ENCODE peak calls at places on chromosome 6, in four cellular contexts. M is neural crest cell, E is cardiac muscle cell, N is H4. Q is an unnamed sample.
A peak's percentile ranks its signal among the peaks of the same experiment; 100 is the strongest.

GRCh38 chr6:27575594-27576361 is 102.9 kb upstream of the ZNF184 start:
- DNase-seq in M (no peak), E (no peak), N (peak; percentile 31), Q (no peak)

GRCh38 chr6:144013486-144013909 is 5.4 kb upstream of the PLAGL1 start:
- DNase-seq in M (peak; percentile 72), E (peak; percentile 88), N (peak; percentile 62), Q (peak; percentile 79)

GRCh38 chr6:137323860-137324259 is 104.7 kb upstream of the IFNGR1 start:
- DNase-seq in M (no peak), E (no peak), N (no peak), Q (no peak)

GRCh38 chr6:137744877-137745276 is 122.2 kb upstream of the TNFAIP3 start:
- DNase-seq in M (no peak), E (no peak), N (no peak), Q (no peak)

GRCh38 chr6:37049990-37050853 is 44.8 kb downstream of the FGD2 start:
- DNase-seq in M (no peak), E (no peak), N (no peak), Q (no peak)

GRCh38 chr6:55980627-55981211 is 105.3 kb upstream of the BMP5 start:
- DNase-seq in M (peak; percentile 58), E (peak; percentile 68), N (peak; percentile 37), Q (no peak)

GRCh38 chr6:89508755-89509563 is 76.0 kb downstream of the ANKRD6 start:
- DNase-seq in M (no peak), E (peak; percentile 32), N (no peak), Q (no peak)

GRCh38 chr6:26170181-26170580 is 83.0 kb downstream of the HFE start:
- DNase-seq in M (no peak), E (no peak), N (no peak), Q (no peak)

GRCh38 chr6:89311530-89311852 is 3.6 kb downstream of the GABRR2 start:
- DNase-seq in M (no peak), E (no peak), N (no peak), Q (no peak)

GRCh38 chr6:163263998-163264661 is 150.4 kb upstream of the QKI start:
- DNase-seq in M (no peak), E (no peak), N (no peak), Q (no peak)

GRCh38 chr6:2841264-2842138 is at the start of gene SERPINB1:
- DNase-seq in M (peak; percentile 63), E (peak; percentile 98), N (peak; percentile 91), Q (peak; percentile 89)

GRCh38 chr6:21163110-21163837 is 430.3 kb upstream of the SOX4 start:
- DNase-seq in M (no peak), E (peak; percentile 78), N (peak; percentile 57), Q (peak; percentile 10)

GRCh38 chr6:158396136-158396535 is 83.9 kb downstream of the TULP4 start:
- DNase-seq in M (no peak), E (no peak), N (no peak), Q (no peak)

GRCh38 chr6:30378290-30378937 is 33.5 kb downstream of the RPP21 start:
- DNase-seq in M (no peak), E (peak; percentile 44), N (no peak), Q (no peak)

GRCh38 chr6:162032620-162033019 is 694.9 kb downstream of the PRKN start:
- DNase-seq in M (no peak), E (peak; percentile 69), N (no peak), Q (no peak)

GRCh38 chr6:8389034-8389818 is 46.1 kb downstream of the SLC35B3 start:
- DNase-seq in M (no peak), E (no peak), N (no peak), Q (no peak)

GRCh38 chr6:17928514-17929430 is 58.7 kb downstream of the KIF13A start:
- DNase-seq in M (no peak), E (peak; percentile 56), N (peak; percentile 23), Q (peak; percentile 76)

GRCh38 chr6:109079981-109080380 is 14.7 kb downstream of the SESN1 start:
- DNase-seq in M (no peak), E (no peak), N (no peak), Q (no peak)

GRCh38 chr6:117531758-117532276 is 49.3 kb downstream of the DCBLD1 start:
- DNase-seq in M (no peak), E (no peak), N (no peak), Q (no peak)

GRCh38 chr6:116370717-116371383 is at the start of gene DSE:
- DNase-seq in M (peak; percentile 54), E (peak; percentile 92), N (peak; percentile 67), Q (peak; percentile 77)

GRCh38 chr6:144710207-144710606 is 425.1 kb downstream of the UTRN start:
- DNase-seq in M (no peak), E (peak; percentile 73), N (peak; percentile 23), Q (peak; percentile 50)

GRCh38 chr6:130500693-130501092 is 134.9 kb downstream of the TMEM200A start:
- DNase-seq in M (no peak), E (peak; percentile 13), N (no peak), Q (no peak)

GRCh38 chr6:145891126-145891525 is 73.0 kb downstream of the SHPRH start:
- DNase-seq in M (no peak), E (peak; percentile 84), N (peak; percentile 12), Q (peak; percentile 40)

GRCh38 chr6:33199687-33200233 is 705 bp downstream of the RXRB start:
- DNase-seq in M (no peak), E (peak; percentile 70), N (peak; percentile 66), Q (no peak)

GRCh38 chr6:130239755-130240154 is 17.0 kb upstream of the SAMD3 start:
- DNase-seq in M (no peak), E (no peak), N (no peak), Q (no peak)

GRCh38 chr6:17086469-17086868 is 15.4 kb upstream of the STMND1 start:
- DNase-seq in M (peak; percentile 28), E (peak; percentile 84), N (peak; percentile 76), Q (peak; percentile 75)

Q was measured in SJSA1.